ENCODE peak calls at places on chromosome 12, in five cellular contexts. F is astrocyte of the spinal cord, A is SW480, W is OCI-LY7, K is HEK293T. Q is an unnamed sample.

GRCh38 chr12:124588689-124589318 is 21.4 kb upstream of the NCOR2 start:
- DNase-seq in F (peak; percentile 81), A (peak; percentile 59), W (no peak), K (no peak), Q (peak; percentile 31)

GRCh38 chr12:6062427-6063378 is 61.8 kb downstream of the VWF start:
- DNase-seq in F (peak; percentile 47), A (peak; percentile 81), W (peak; percentile 55), K (peak; percentile 78), Q (peak; percentile 57)

GRCh38 chr12:45354399-45354798 is 138.5 kb downstream of the ANO6 start:
- DNase-seq in F (no peak), A (no peak), W (no peak), K (no peak), Q (no peak)

GRCh38 chr12:130634866-130635265 is 81.2 kb downstream of the RIMBP2 start:
- DNase-seq in F (no peak), A (no peak), W (no peak), K (no peak), Q (no peak)

GRCh38 chr12:124633269-124633953 is 66.0 kb upstream of the NCOR2 start:
- DNase-seq in F (no peak), A (peak; percentile 97), W (no peak), K (no peak), Q (no peak)

GRCh38 chr12:22668441-22668840 is 43.5 kb downstream of the ETNK1 start:
- DNase-seq in F (no peak), A (no peak), W (no peak), K (no peak), Q (no peak)

GRCh38 chr12:6430990-6431353 is 13.8 kb upstream of the CD27 start:
- DNase-seq in F (no peak), A (peak; percentile 54), W (no peak), K (no peak), Q (no peak)

GRCh38 chr12:104957388-104958008 is 592 bp downstream of the SLC41A2 start:
- DNase-seq in F (no peak), A (peak; percentile 49), W (no peak), K (peak; percentile 40), Q (no peak)

GRCh38 chr12:62891805-62892549 is 43.0 kb downstream of the PPM1H start:
- DNase-seq in F (no peak), A (peak; percentile 37), W (no peak), K (no peak), Q (no peak)

GRCh38 chr12:107329569-107330324 is 236.4 kb upstream of the CRY1 start:
- DNase-seq in F (peak; percentile 51), A (peak; percentile 75), W (no peak), K (no peak), Q (no peak)

GRCh38 chr12:75725505-75726120 is 214.2 kb upstream of the KRR1 start:
- DNase-seq in F (peak; percentile 75), A (peak; percentile 84), W (no peak), K (peak; percentile 45), Q (peak; percentile 12)

GRCh38 chr12:56488041-56488955 is at the start of gene GLS2:
- DNase-seq in F (peak; percentile 64), A (peak; percentile 93), W (no peak), K (peak; percentile 81), Q (no peak)

GRCh38 chr12:1839956-1840550 is 19.7 kb downstream of the LRTM2 start:
- DNase-seq in F (no peak), A (no peak), W (no peak), K (no peak), Q (no peak)

GRCh38 chr12:77954156-77954555 is 123.5 kb downstream of the NAV3 start:
- DNase-seq in F (peak; percentile 36), A (no peak), W (no peak), K (no peak), Q (no peak)

GRCh38 chr12:115823635-115824034 is 453.9 kb downstream of the MED13L start:
- DNase-seq in F (no peak), A (no peak), W (no peak), K (no peak), Q (no peak)

GRCh38 chr12:126337556-126337955 is 1272.3 kb downstream of the AACS start:
- DNase-seq in F (peak; percentile 92), A (no peak), W (no peak), K (no peak), Q (no peak)

GRCh38 chr12:87967871-87968270 is 61.3 kb downstream of the C12orf50 start:
- DNase-seq in F (no peak), A (no peak), W (no peak), K (no peak), Q (peak; percentile 4)

GRCh38 chr12:22016982-22017381 is 29.0 kb upstream of the CMAS start:
- DNase-seq in F (no peak), A (no peak), W (no peak), K (no peak), Q (no peak)

GRCh38 chr12:27524839-27525238 is 833 bp downstream of the PPFIBP1 start:
- DNase-seq in F (peak; percentile 61), A (peak; percentile 53), W (no peak), K (no peak), Q (peak; percentile 57)

GRCh38 chr12:3364226-3364625 is 126.8 kb upstream of the PRMT8 start:
- DNase-seq in F (no peak), A (no peak), W (no peak), K (no peak), Q (no peak)